ENCODE peak calls at places on chromosomes 11 and 22, in seven cellular contexts. V, J, T, U, M, W and D are unnamed samples.
A peak's percentile ranks its signal among the peaks of the same experiment; 100 is the strongest.

GRCh38 chr11:132051704-132052103 is 681.3 kb downstream of the NTM start:
- DNase-seq in V (no peak), W (no peak), M (no peak), T (no peak), J (no peak), U (no peak), D (no peak)

GRCh38 chr11:76654310-76654851 is 16.2 kb downstream of the LRRC32 start:
- DNase-seq in W (no peak), U (no peak), J (no peak), M (peak; percentile 99), V (no peak), T (no peak), D (peak; percentile 79)

GRCh38 chr11:44622190-44622650 is 56.8 kb downstream of the CD82 start:
- DNase-seq in U (no peak), V (no peak), M (no peak), T (peak; percentile 7), J (no peak), W (no peak), D (no peak)

GRCh38 chr11:5380740-5381342 is 2.8 kb upstream of the OR51M1 start:
- DNase-seq in U (peak; percentile 36), J (no peak), V (peak; percentile 81), W (peak; percentile 4), T (peak; percentile 43), M (peak; percentile 79), D (peak; percentile 28)

GRCh38 chr11:134477486-134477885 is 65.4 kb upstream of the B3GAT1 start:
- DNase-seq in T (no peak), U (no peak), M (no peak), W (no peak), V (no peak), J (no peak), D (no peak)

GRCh38 chr11:12201016-12201985 is 90.9 kb downstream of the MICAL2 start:
- DNase-seq in T (no peak), W (no peak), U (no peak), M (peak; percentile 77), V (peak; percentile 72), J (no peak), D (peak; percentile 100)

GRCh38 chr11:82494988-82495432 is 238.7 kb downstream of the FAM181B start:
- DNase-seq in M (no peak), W (no peak), T (peak; percentile 47), J (no peak), V (peak; percentile 26), U (no peak), D (no peak)

GRCh38 chr11:134418119-134418840 is 6.2 kb upstream of the B3GAT1 start:
- DNase-seq in U (no peak), V (peak; percentile 90), T (peak; percentile 44), J (no peak), W (no peak), M (peak; percentile 19), D (no peak)

GRCh38 chr11:85779956-85780640 is 30.8 kb downstream of the SYTL2 start:
- DNase-seq in T (peak; percentile 92), M (no peak), W (no peak), V (no peak), J (no peak), U (no peak), D (no peak)

GRCh38 chr11:16743478-16743877 is 5.0 kb downstream of the C11orf58 start:
- DNase-seq in M (no peak), J (no peak), U (no peak), V (no peak), W (no peak), T (no peak), D (no peak)

GRCh38 chr11:10858505-10859360 is 880 bp upstream of the ZBED5 start:
- DNase-seq in M (peak; percentile 48), W (peak; percentile 52), V (peak; percentile 81), U (no peak), T (peak; percentile 78), J (no peak), D (no peak)
- H3K27me3 ChIP-seq in M (no peaks in the 10 kb centered on the region), W (no peaks in the 10 kb centered on the region), V (no peaks in the 10 kb centered on the region), U (no peaks in the 10 kb centered on the region), T (no peaks in the 10 kb centered on the region), J (no peaks in the 10 kb centered on the region), D (no peaks in the 10 kb centered on the region)

GRCh38 chr11:69704508-69705245 is 855 bp upstream of the FGF19 start:
- DNase-seq in J (no peak), W (no peak), M (no peak), V (peak; percentile 74), U (no peak), T (no peak), D (no peak)

GRCh38 chr11:69705246-69705856 is 1.5 kb upstream of the FGF19 start:
- DNase-seq in M (no peak), U (no peak), W (no peak), T (no peak), J (no peak), V (no peak), D (no peak)

GRCh38 chr11:69702239-69702668 is 1.6 kb downstream of the FGF19 start:
- DNase-seq in V (no peak), T (no peak), U (no peak), W (no peak), J (no peak), M (no peak), D (no peak)

GRCh38 chr11:69702769-69703510 is 882 bp downstream of the FGF19 start:
- DNase-seq in T (no peak), U (no peak), M (no peak), V (no peak), J (no peak), W (no peak), D (no peak)

DNA sequence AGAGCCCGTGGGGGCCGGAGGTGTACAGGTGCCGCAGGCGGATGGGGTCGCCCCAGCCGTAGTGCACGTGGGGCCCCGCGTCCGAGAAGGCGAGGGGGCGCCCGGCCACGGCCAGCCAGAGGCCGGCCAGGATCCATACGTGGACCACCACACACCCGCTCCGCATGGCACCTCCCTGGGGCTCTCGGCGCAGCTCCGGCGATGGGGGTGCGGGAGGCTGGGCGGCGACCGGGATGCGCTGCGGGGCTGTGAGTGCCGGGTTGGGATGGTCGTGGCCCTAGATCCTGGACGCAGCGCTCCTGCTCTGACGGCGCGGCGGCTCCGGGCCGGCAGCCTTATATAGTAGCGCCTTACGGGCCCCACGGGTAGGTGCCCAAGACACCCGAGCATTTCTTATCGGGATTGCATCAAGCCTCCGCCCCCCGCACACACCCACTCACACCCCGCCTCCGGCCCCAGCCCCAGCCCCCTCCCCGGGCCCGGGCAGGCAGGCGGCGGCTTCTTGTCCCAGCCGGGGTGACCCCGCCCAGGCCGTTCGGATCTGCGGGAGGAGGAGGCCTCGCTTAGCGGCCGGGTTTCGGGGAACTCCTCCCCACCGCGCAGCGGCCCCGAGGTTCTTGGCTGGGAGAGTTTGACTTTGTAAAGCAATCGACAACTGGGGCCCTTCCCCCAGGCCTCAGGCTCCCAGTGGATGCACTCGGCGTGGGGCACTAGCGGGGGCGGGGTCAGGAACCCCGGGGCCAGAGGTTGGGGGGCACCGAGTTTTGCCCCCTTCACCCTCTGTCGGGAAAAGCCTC is at the start of gene FGF19:
- DNase-seq in J (no peak), U (no peak), W (no peak), V (no peak), T (no peak), M (no peak), D (no peak)
- H3K27me3 ChIP-seq in J (peaks cover 24% of the 10 kb centered on the region), U (no peaks in the 10 kb centered on the region), W (peaks cover 24% of the 10 kb centered on the region), V (peaks cover 53% of the 10 kb centered on the region), T (peaks cover 10% of the 10 kb centered on the region), M (peaks cover 38% of the 10 kb centered on the region), D (peaks cover 56% of the 10 kb centered on the region)

DNA sequence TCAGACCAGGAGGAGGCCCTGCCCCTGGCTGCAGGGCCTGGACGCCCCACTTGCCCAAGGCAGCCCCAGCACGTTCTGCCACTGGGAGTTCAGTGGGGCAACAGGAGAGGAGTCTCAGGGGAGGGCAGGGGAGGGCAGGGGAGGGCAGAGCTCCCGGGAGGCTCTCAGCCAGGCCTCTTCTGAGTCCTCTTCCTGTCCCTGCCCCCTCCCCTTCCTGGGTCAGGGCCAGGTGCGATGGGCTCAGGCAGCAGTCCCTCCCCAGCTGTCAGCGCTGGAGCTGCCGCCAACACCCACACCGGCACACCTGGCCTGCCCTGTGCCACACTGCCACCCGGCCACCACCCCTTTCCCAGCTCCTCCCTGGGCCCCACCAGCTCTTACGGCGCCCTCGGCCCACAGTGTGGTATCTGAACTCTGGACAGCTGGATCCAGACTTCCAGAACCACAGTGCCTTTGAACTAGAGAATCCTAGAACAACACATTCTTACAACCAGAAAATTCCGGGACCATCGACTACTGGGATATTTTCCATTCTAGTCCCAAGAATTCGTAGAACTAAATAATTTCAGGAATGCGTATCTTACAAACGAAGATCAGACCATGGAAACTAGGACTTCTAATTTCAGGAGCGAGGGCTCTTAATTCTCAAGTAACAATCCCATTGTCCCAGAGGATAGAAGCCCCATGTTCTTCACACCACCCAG is 21.8 kb downstream of the RPL3 start:
- DNase-seq in V (no peak), M (no peak), W (no peak), T (peak; percentile 59), J (no peak), U (no peak), D (peak; percentile 46)
- H3K27me3 ChIP-seq in V (no peaks in the 10 kb centered on the region), M (no peaks in the 10 kb centered on the region), W (no peaks in the 10 kb centered on the region), T (no peaks in the 10 kb centered on the region), J (no peaks in the 10 kb centered on the region), U (no peaks in the 10 kb centered on the region), D (no peaks in the 10 kb centered on the region)

DNA sequence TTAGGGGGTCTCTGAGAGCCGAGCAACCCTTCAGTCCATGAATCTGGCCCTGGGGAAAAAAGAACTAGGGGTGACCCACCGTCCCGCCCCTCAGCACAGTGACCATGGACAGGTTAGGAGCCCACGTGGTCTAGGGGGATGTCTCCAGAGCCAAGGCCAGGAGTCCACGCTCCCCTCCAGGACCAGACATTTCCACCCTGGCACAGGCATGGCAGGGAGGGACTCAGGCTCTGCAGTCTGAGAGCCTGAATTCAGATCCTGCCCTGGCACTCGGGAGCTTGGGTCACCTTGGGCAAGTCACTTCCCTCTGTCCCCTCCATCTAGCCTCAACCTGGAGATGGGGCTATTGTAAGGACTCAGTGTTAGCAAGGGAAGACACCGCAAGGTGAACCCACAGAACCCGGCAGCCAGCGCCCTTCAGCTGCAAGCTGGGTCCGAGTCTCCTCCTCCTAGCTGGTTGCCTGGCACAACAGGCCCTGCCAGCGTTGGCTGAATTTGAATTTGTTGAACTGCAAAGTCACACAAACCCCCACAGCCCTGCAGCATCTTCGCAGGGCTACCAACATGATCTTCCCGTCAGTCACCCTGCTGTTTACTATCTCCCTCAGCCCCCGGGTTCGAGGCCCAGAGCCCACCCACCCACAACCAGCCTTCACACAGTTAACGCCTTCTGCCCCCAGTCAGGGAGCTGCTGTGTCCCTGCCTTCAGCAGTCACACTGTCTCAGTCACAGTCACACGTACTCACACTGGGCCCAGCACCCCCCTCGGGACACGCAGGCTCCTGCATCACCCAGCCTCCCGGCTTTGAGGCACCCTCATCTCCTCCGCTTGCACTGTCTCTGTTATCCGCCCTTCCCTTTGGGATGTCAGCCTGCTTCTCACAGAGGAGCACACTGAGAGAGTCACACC is 603 bp upstream of the PDGFB start:
- DNase-seq in M (no peak), U (no peak), V (no peak), W (no peak), J (no peak), T (no peak), D (no peak)
- H3K27me3 ChIP-seq in M (peaks cover 52% of the 10 kb centered on the region), U (no peaks in the 10 kb centered on the region), V (no peaks in the 10 kb centered on the region), W (no peaks in the 10 kb centered on the region), J (no peaks in the 10 kb centered on the region), T (peaks cover 39% of the 10 kb centered on the region), D (peaks cover 45% of the 10 kb centered on the region)

GRCh38 chr11:92758216-92758615 is 211.2 kb upstream of the MTNR1B start:
- DNase-seq in T (no peak), V (no peak), M (no peak), U (no peak), J (no peak), W (no peak), D (no peak)
- H3K27me3 ChIP-seq in T (no peaks in the 10 kb centered on the region), V (peaks cover 19% of the 10 kb centered on the region), M (no peaks in the 10 kb centered on the region), U (no peaks in the 10 kb centered on the region), J (no peaks in the 10 kb centered on the region), W (no peaks in the 10 kb centered on the region), D (no peaks in the 10 kb centered on the region)